ENCODE peak calls at places on chromosomes 3 and 15, in seven cellular contexts. One of them, this sample, is unnamed.

GRCh38 chr3:27985369-27986035 is 255.9 kb upstream of the CMC1 start:
- DNase-seq in RWPE1: no peak
- DNase-seq in NCI-H2029: no peak
- DNase-seq in brain pericyte: no peak
- DNase-seq in neural crest cell: no peak
- DNase-seq in cardiac muscle cell: no peak
- DNase-seq in C1 segment of cervical spinal cord: no peak
- DNase-seq in this sample: no peak

GRCh38 chr15:70097337-70098169 is at the start of gene TLE3:
- DNase-seq in C1 segment of cervical spinal cord: peak
- DNase-seq in neural crest cell: peak
- DNase-seq in NCI-H2029: peak
- DNase-seq in brain pericyte: peak
- DNase-seq in RWPE1: peak
- DNase-seq in cardiac muscle cell: peak
- DNase-seq in this sample: peak

GRCh38 chr3:30073040-30073439 is 533.4 kb upstream of the TGFBR2 start:
- DNase-seq in cardiac muscle cell: no peak
- DNase-seq in C1 segment of cervical spinal cord: no peak
- DNase-seq in NCI-H2029: no peak
- DNase-seq in neural crest cell: no peak
- DNase-seq in brain pericyte: no peak
- DNase-seq in RWPE1: no peak
- DNase-seq in this sample: no peak

GRCh38 chr3:72344256-72345046 is 503.8 kb downstream of the SHQ1 start:
- DNase-seq in neural crest cell: no peak
- DNase-seq in RWPE1: no peak
- DNase-seq in cardiac muscle cell: no peak
- DNase-seq in NCI-H2029: no peak
- DNase-seq in brain pericyte: no peak
- DNase-seq in C1 segment of cervical spinal cord: no peak
- DNase-seq in this sample: no peak

GRCh38 chr15:70561885-70562284 is 201.5 kb downstream of the UACA start:
- DNase-seq in neural crest cell: no peak
- DNase-seq in RWPE1: no peak
- DNase-seq in cardiac muscle cell: no peak
- DNase-seq in NCI-H2029: no peak
- DNase-seq in brain pericyte: no peak
- DNase-seq in C1 segment of cervical spinal cord: no peak
- DNase-seq in this sample: no peak

GRCh38 chr3:63609834-63610233 is 42.6 kb upstream of the SNTN start:
- DNase-seq in brain pericyte: no peak
- DNase-seq in RWPE1: no peak
- DNase-seq in neural crest cell: no peak
- DNase-seq in C1 segment of cervical spinal cord: no peak
- DNase-seq in NCI-H2029: no peak
- DNase-seq in cardiac muscle cell: no peak
- DNase-seq in this sample: no peak

GRCh38 chr3:54251705-54252104 is 129.4 kb downstream of the CACNA2D3 start:
- DNase-seq in neural crest cell: no peak
- DNase-seq in NCI-H2029: no peak
- DNase-seq in cardiac muscle cell: no peak
- DNase-seq in C1 segment of cervical spinal cord: no peak
- DNase-seq in RWPE1: no peak
- DNase-seq in brain pericyte: no peak
- DNase-seq in this sample: no peak

GRCh38 chr15:76382987-76383728 is 46.6 kb downstream of the ISL2 start:
- DNase-seq in RWPE1: no peak
- DNase-seq in neural crest cell: no peak
- DNase-seq in C1 segment of cervical spinal cord: no peak
- DNase-seq in brain pericyte: no peak
- DNase-seq in cardiac muscle cell: no peak
- DNase-seq in NCI-H2029: no peak
- DNase-seq in this sample: no peak

GRCh38 chr15:65050270-65050669 is 5.1 kb downstream of the SLC51B start:
- DNase-seq in C1 segment of cervical spinal cord: no peak
- DNase-seq in NCI-H2029: no peak
- DNase-seq in RWPE1: no peak
- DNase-seq in brain pericyte: no peak
- DNase-seq in cardiac muscle cell: no peak
- DNase-seq in neural crest cell: no peak
- DNase-seq in this sample: no peak

GRCh38 chr15:65355173-65355982 is 22.4 kb downstream of the IGDCC3 start:
- DNase-seq in RWPE1: no peak
- DNase-seq in brain pericyte: no peak
- DNase-seq in NCI-H2029: no peak
- DNase-seq in cardiac muscle cell: peak
- DNase-seq in C1 segment of cervical spinal cord: peak
- DNase-seq in neural crest cell: peak
- DNase-seq in this sample: no peak

GRCh38 chr15:33026614-33027013 is 167.9 kb downstream of the FMN1 start:
- DNase-seq in brain pericyte: no peak
- DNase-seq in C1 segment of cervical spinal cord: no peak
- DNase-seq in RWPE1: no peak
- DNase-seq in cardiac muscle cell: peak
- DNase-seq in NCI-H2029: no peak
- DNase-seq in neural crest cell: no peak
- DNase-seq in this sample: no peak

GRCh38 chr3:129233538-129233937 is 15.9 kb upstream of the COPG1 start:
- DNase-seq in neural crest cell: no peak
- DNase-seq in cardiac muscle cell: no peak
- DNase-seq in NCI-H2029: no peak
- DNase-seq in RWPE1: no peak
- DNase-seq in C1 segment of cervical spinal cord: peak
- DNase-seq in brain pericyte: no peak
- DNase-seq in this sample: no peak

GRCh38 chr3:25291524-25291923 is 136.5 kb upstream of the RARB start:
- DNase-seq in NCI-H2029: no peak
- DNase-seq in neural crest cell: no peak
- DNase-seq in RWPE1: no peak
- DNase-seq in C1 segment of cervical spinal cord: no peak
- DNase-seq in brain pericyte: no peak
- DNase-seq in cardiac muscle cell: no peak
- DNase-seq in this sample: no peak

GRCh38 chr3:43968465-43968864 is 273.2 kb upstream of the TOPAZ1 start:
- DNase-seq in NCI-H2029: no peak
- DNase-seq in RWPE1: no peak
- DNase-seq in neural crest cell: no peak
- DNase-seq in brain pericyte: no peak
- DNase-seq in C1 segment of cervical spinal cord: no peak
- DNase-seq in cardiac muscle cell: no peak
- DNase-seq in this sample: no peak

GRCh38 chr3:47678446-47679338 is 100.0 kb upstream of the CSPG5 start:
- DNase-seq in RWPE1: no peak
- DNase-seq in NCI-H2029: no peak
- DNase-seq in cardiac muscle cell: no peak
- DNase-seq in neural crest cell: no peak
- DNase-seq in C1 segment of cervical spinal cord: no peak
- DNase-seq in brain pericyte: no peak
- DNase-seq in this sample: no peak

GRCh38 chr15:96019114-96019513 is 311.4 kb upstream of the NR2F2 start:
- DNase-seq in RWPE1: no peak
- DNase-seq in C1 segment of cervical spinal cord: no peak
- DNase-seq in cardiac muscle cell: no peak
- DNase-seq in NCI-H2029: no peak
- DNase-seq in brain pericyte: no peak
- DNase-seq in neural crest cell: no peak
- DNase-seq in this sample: no peak

GRCh38 chr3:125083776-125084175 is 28.0 kb upstream of the HEG1 start:
- DNase-seq in RWPE1: no peak
- DNase-seq in brain pericyte: no peak
- DNase-seq in neural crest cell: no peak
- DNase-seq in cardiac muscle cell: no peak
- DNase-seq in NCI-H2029: no peak
- DNase-seq in C1 segment of cervical spinal cord: no peak
- DNase-seq in this sample: no peak

GRCh38 chr15:48582472-48583235 is 62.9 kb downstream of the FBN1 start:
- DNase-seq in C1 segment of cervical spinal cord: no peak
- DNase-seq in NCI-H2029: no peak
- DNase-seq in brain pericyte: peak
- DNase-seq in neural crest cell: no peak
- DNase-seq in RWPE1: no peak
- DNase-seq in cardiac muscle cell: no peak
- DNase-seq in this sample: peak

GRCh38 chr15:65399001-65399706 is 21.4 kb upstream of the IGDCC3 start:
- DNase-seq in cardiac muscle cell: no peak
- DNase-seq in brain pericyte: no peak
- DNase-seq in RWPE1: no peak
- DNase-seq in NCI-H2029: no peak
- DNase-seq in neural crest cell: no peak
- DNase-seq in C1 segment of cervical spinal cord: no peak
- DNase-seq in this sample: no peak

GRCh38 chr15:85692873-85693272 is 101.9 kb downstream of the KLHL25 start:
- DNase-seq in neural crest cell: no peak
- DNase-seq in brain pericyte: no peak
- DNase-seq in cardiac muscle cell: no peak
- DNase-seq in C1 segment of cervical spinal cord: no peak
- DNase-seq in NCI-H2029: no peak
- DNase-seq in RWPE1: no peak
- DNase-seq in this sample: no peak

GRCh38 chr15:92943581-92943980 is 43.5 kb downstream of the CHD2 start:
- DNase-seq in cardiac muscle cell: no peak
- DNase-seq in neural crest cell: no peak
- DNase-seq in C1 segment of cervical spinal cord: no peak
- DNase-seq in RWPE1: no peak
- DNase-seq in brain pericyte: no peak
- DNase-seq in NCI-H2029: no peak
- DNase-seq in this sample: no peak

GRCh38 chr15:91922701-91923279 is 69.3 kb downstream of the SLCO3A1 start:
- DNase-seq in brain pericyte: no peak
- DNase-seq in RWPE1: no peak
- DNase-seq in cardiac muscle cell: no peak
- DNase-seq in neural crest cell: no peak
- DNase-seq in NCI-H2029: peak
- DNase-seq in C1 segment of cervical spinal cord: no peak
- DNase-seq in this sample: no peak

GRCh38 chr3:188697127-188697526 is 474.6 kb upstream of the TPRG1 start:
- DNase-seq in neural crest cell: no peak
- DNase-seq in cardiac muscle cell: no peak
- DNase-seq in RWPE1: no peak
- DNase-seq in NCI-H2029: no peak
- DNase-seq in C1 segment of cervical spinal cord: no peak
- DNase-seq in brain pericyte: no peak
- DNase-seq in this sample: no peak

GRCh38 chr3:21417991-21418390 is 333.0 kb downstream of the ZNF385D start:
- DNase-seq in cardiac muscle cell: no peak
- DNase-seq in NCI-H2029: no peak
- DNase-seq in brain pericyte: no peak
- DNase-seq in C1 segment of cervical spinal cord: no peak
- DNase-seq in RWPE1: no peak
- DNase-seq in neural crest cell: no peak
- DNase-seq in this sample: no peak

GRCh38 chr3:19543212-19543841 is 390.7 kb downstream of the EFHB start:
- DNase-seq in NCI-H2029: peak
- DNase-seq in C1 segment of cervical spinal cord: no peak
- DNase-seq in brain pericyte: no peak
- DNase-seq in RWPE1: no peak
- DNase-seq in neural crest cell: no peak
- DNase-seq in cardiac muscle cell: peak
- DNase-seq in this sample: no peak